ENCODE peak calls at places on chromosome 5, in four cellular contexts. V is CD8-positive, alpha-beta T cell; P is cardiac muscle cell; C is caudate nucleus. O is an unnamed sample.

GRCh38 chr5:78907255-78907886 is 77.7 kb downstream of the ARSB start:
- DNase-seq in V (no peak), P (peak), C (no peak), O (no peak)

GRCh38 chr5:56480305-56481146 is 247.4 kb upstream of the ANKRD55 start:
- DNase-seq in V (no peak), P (peak), C (peak), O (no peak)

GRCh38 chr5:143121135-143121474 is 282.4 kb downstream of the NR3C1 start:
- DNase-seq in V (no peak), P (no peak), C (no peak), O (no peak)

GRCh38 chr5:157994906-157995519 is 136.1 kb upstream of the CLINT1 start:
- DNase-seq in V (no peak), P (peak), C (peak), O (peak)

GRCh38 chr5:128777052-128777451 is 188.2 kb upstream of the SLC27A6 start:
- DNase-seq in V (no peak), P (no peak), C (no peak), O (no peak)

GRCh38 chr5:76291305-76292077 is 111.6 kb upstream of the IQGAP2 start:
- DNase-seq in V (no peak), P (no peak), C (no peak), O (peak)

GRCh38 chr5:124760608-124761390 is 14.4 kb upstream of the ZNF608 start:
- DNase-seq in V (no peak), P (no peak), C (no peak), O (no peak)

GRCh38 chr5:45376463-45376862 is 319.7 kb downstream of the HCN1 start:
- DNase-seq in V (no peak), P (peak), C (no peak), O (no peak)

GRCh38 chr5:100841358-100842076 is 61.6 kb downstream of the ST8SIA4 start:
- DNase-seq in V (no peak), P (no peak), C (no peak), O (no peak)

GRCh38 chr5:135133181-135133580 is 99.2 kb upstream of the PITX1 start:
- DNase-seq in V (no peak), P (no peak), C (no peak), O (no peak)

GRCh38 chr5:38598994-38599611 is 42.7 kb upstream of the LIFR start:
- DNase-seq in V (no peak), P (peak), C (no peak), O (no peak)

GRCh38 chr5:67897980-67898379 is 317.6 kb upstream of the PIK3R1 start:
- DNase-seq in V (no peak), P (no peak), C (no peak), O (no peak)

GRCh38 chr5:57412010-57412409 is 70.6 kb downstream of the ACTBL2 start:
- DNase-seq in V (no peak), P (peak), C (no peak), O (no peak)

GRCh38 chr5:178785999-178786398 is 55.5 kb upstream of the ZNF354A start:
- DNase-seq in V (no peak), P (no peak), C (no peak), O (no peak)

GRCh38 chr5:156402387-156402921 is 75.5 kb downstream of the SGCD start:
- DNase-seq in V (peak), P (no peak), C (no peak), O (peak)

GRCh38 chr5:54534306-54534705 is 16.7 kb downstream of the SNX18 start:
- DNase-seq in V (no peak), P (no peak), C (no peak), O (no peak)

GRCh38 chr5:91038180-91038808 is 344.8 kb downstream of the ARRDC3 start:
- DNase-seq in V (no peak), P (no peak), C (no peak), O (no peak)

GRCh38 chr5:170151105-170151831 is 45.6 kb downstream of the FOXI1 start:
- DNase-seq in V (no peak), P (peak), C (no peak), O (no peak)

O was measured in NCI-H2029.